ENCODE peak calls at places on chromosomes 4 and X, in five cellular contexts. I is A673, Z is astrocyte, A is fibroblast of lung, P is HepG2. T is an unnamed sample.

GRCh38 chrX:71603618-71604017 is 14.7 kb downstream of the CXCR3 start:
- DNase-seq in I (no peak), Z (no peak), A (peak; percentile 11), P (no peak), T (no peak)

GRCh38 chr4:167578906-167579305 is 344.6 kb upstream of the SPOCK3 start:
- DNase-seq in I (no peak), Z (no peak), A (no peak), P (no peak), T (peak; percentile 11)

GRCh38 chr4:34766935-34767859 is 1477.1 kb downstream of the ARAP2 start:
- DNase-seq in I (no peak), Z (no peak), A (no peak), P (no peak), T (no peak)

GRCh38 chr4:55910140-55910539 is 38.6 kb upstream of the CEP135 start:
- DNase-seq in I (no peak), Z (peak; percentile 26), A (no peak), P (no peak), T (no peak)

GRCh38 chrX:153702350-153703035 is 14.8 kb downstream of the SLC6A8 start:
- DNase-seq in I (no peak), Z (no peak), A (no peak), P (no peak), T (no peak)

GRCh38 chrX:119853449-119853848 is 686 bp upstream of the UPF3B start:
- DNase-seq in I (no peak), Z (no peak), A (no peak), P (no peak), T (peak; percentile 5)

GRCh38 chrX:102840871-102841705 is 96.0 kb upstream of the RAB40AL start:
- DNase-seq in I (peak; percentile 63), Z (no peak), A (peak; percentile 22), P (no peak), T (peak; percentile 33)

GRCh38 chrX:104482757-104483156 is 83.2 kb upstream of the IL1RAPL2 start:
- DNase-seq in I (peak; percentile 3), Z (no peak), A (no peak), P (no peak), T (no peak)

GRCh38 chr4:151218343-151218742 is 58.6 kb upstream of the PRSS48 start:
- DNase-seq in I (no peak), Z (peak; percentile 34), A (peak; percentile 61), P (no peak), T (no peak)

GRCh38 chr4:173139561-173139960 is 29.1 kb upstream of the GALNT7 start:
- DNase-seq in I (no peak), Z (no peak), A (no peak), P (no peak), T (no peak)

GRCh38 chr4:7759221-7759620 is 180.4 kb downstream of the AFAP1 start:
- DNase-seq in I (peak; percentile 80), Z (no peak), A (no peak), P (no peak), T (no peak)

GRCh38 chrX:65948103-65948502 is 91.8 kb downstream of the VSIG4 start:
- DNase-seq in I (no peak), Z (no peak), A (no peak), P (no peak), T (no peak)

GRCh38 chr4:158208931-158209640 is 1.2 kb upstream of the TMEM144 start:
- DNase-seq in I (peak; percentile 21), Z (no peak), A (no peak), P (no peak), T (no peak)

GRCh38 chrX:83529950-83530349 is 21.9 kb downstream of the POU3F4 start:
- DNase-seq in I (no peak), Z (no peak), A (no peak), P (no peak), T (no peak)

GRCh38 chr4:182271731-182272525 is 28.7 kb downstream of the TENM3 start:
- DNase-seq in I (no peak), Z (peak; percentile 88), A (no peak), P (no peak), T (no peak)

GRCh38 chr4:13541176-13541604 is 3.1 kb downstream of the NKX3-2 start:
- DNase-seq in I (no peak), Z (no peak), A (no peak), P (no peak), T (no peak)

GRCh38 chr4:73392936-73393335 is 11.2 kb upstream of the ALB start:
- DNase-seq in I (no peak), Z (no peak), A (no peak), P (no peak), T (no peak)

GRCh38 chr4:46839128-46839527 is 69.9 kb downstream of the COX7B2 start:
- DNase-seq in I (peak; percentile 20), Z (no peak), A (no peak), P (no peak), T (peak; percentile 42)

GRCh38 chrX:8731579-8732395 is at the start of gene ANOS1:
- DNase-seq in I (peak; percentile 19), Z (peak; percentile 47), A (peak; percentile 11), P (no peak), T (peak; percentile 88)

GRCh38 chr4:47824844-47825243 is 13.0 kb downstream of the CORIN start:
- DNase-seq in I (no peak), Z (no peak), A (no peak), P (no peak), T (peak; percentile 23)

GRCh38 chr4:20217951-20218350 is 33.8 kb upstream of the SLIT2 start:
- DNase-seq in I (no peak), Z (no peak), A (no peak), P (no peak), T (no peak)

GRCh38 chrX:15946783-15947550 is 92.4 kb upstream of the AP1S2 start:
- DNase-seq in I (peak; percentile 25), Z (peak; percentile 77), A (peak; percentile 80), P (no peak), T (no peak)

GRCh38 chr4:128287159-128287870 is at the start of gene PGRMC2:
- DNase-seq in I (no peak), Z (peak; percentile 19), A (peak; percentile 34), P (no peak), T (no peak)

GRCh38 chrX:51802917-51803688 is 59.9 kb downstream of the GSPT2 start:
- DNase-seq in I (peak; percentile 65), Z (peak; percentile 60), A (peak; percentile 71), P (peak; percentile 1), T (peak; percentile 57)

GRCh38 chrX:118528089-118528753 is 32.6 kb downstream of the DOCK11 start:
- DNase-seq in I (no peak), Z (no peak), A (no peak), P (no peak), T (no peak)

GRCh38 chr4:180827610-180828009 is 1415.6 kb upstream of the TENM3 start:
- DNase-seq in I (no peak), Z (no peak), A (peak; percentile 52), P (no peak), T (no peak)

GRCh38 chr4:60865238-60865637 is 334.9 kb upstream of the ADGRL3 start:
- DNase-seq in I (no peak), Z (no peak), A (peak; percentile 15), P (no peak), T (peak; percentile 53)

GRCh38 chr4:34861661-34862060 is 1382.7 kb downstream of the ARAP2 start:
- DNase-seq in I (no peak), Z (peak; percentile 5), A (no peak), P (no peak), T (no peak)

GRCh38 chr4:40963912-40964478 is 214.2 kb downstream of the NSUN7 start:
- DNase-seq in I (no peak), Z (peak; percentile 79), A (no peak), P (no peak), T (no peak)

GRCh38 chr4:2469192-2469984 is 482 bp downstream of the RNF4 start:
- DNase-seq in I (peak; percentile 49), Z (no peak), A (peak; percentile 27), P (no peak), T (peak; percentile 60)

GRCh38 chrX:104972737-104973136 is 247.8 kb downstream of the TEX13A start:
- DNase-seq in I (no peak), Z (no peak), A (peak; percentile 0), P (no peak), T (no peak)

GRCh38 chrX:103513067-103513466 is 6.2 kb downstream of the RAB40A start:
- DNase-seq in I (no peak), Z (no peak), A (no peak), P (peak; percentile 70), T (no peak)

GRCh38 chr4:84582988-84583870 is at the start of gene CDS1:
- DNase-seq in I (no peak), Z (no peak), A (no peak), P (no peak), T (peak; percentile 65)

DNA sequence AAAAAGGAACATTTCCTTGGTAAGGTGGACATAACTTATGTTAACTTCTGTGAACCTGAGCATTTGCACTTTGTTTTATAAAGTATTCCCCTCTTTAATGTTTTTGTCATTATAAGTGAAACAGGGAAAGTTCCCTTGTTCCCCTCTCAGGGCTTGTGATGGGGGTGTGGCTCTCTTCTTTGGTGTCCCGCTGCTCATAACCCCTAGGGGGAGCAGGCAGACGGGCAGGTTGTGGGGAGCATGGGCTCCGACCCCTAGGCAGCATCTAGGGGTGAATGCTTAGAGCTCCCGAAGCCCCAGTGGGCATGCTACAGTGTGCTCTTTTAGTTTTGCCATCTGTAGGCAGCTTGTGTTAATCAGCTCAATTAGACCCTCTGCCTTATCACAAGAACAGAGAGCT is 200.4 kb downstream of the DACH2 start:
- DNase-seq in I (no peak), Z (no peak), A (no peak), P (peak; percentile 10), T (peak; percentile 16)
- TF ChIP-seq CTCF in I (no peak), Z (no peak), A (no peak), P (peak; percentile 56), T (peak; percentile 37)

GRCh38 chrX:148501121-148502066 is 977 bp downstream of the AFF2 start:
- DNase-seq in I (no peak), Z (no peak), A (no peak), P (no peak), T (peak; percentile 55)
- TF ChIP-seq EZH2 in I (peak; percentile 21), Z (peak; percentile 48), A (no peak), P (peak; percentile 83), T (no peak)

GRCh38 chrX:133435544-133436124 is 20.3 kb upstream of the GPC4 start:
- DNase-seq in I (no peak), Z (no peak), A (no peak), P (peak; percentile 1), T (peak; percentile 37)

GRCh38 chrX:133440081-133440796 is 24.9 kb upstream of the GPC4 start:
- DNase-seq in I (peak; percentile 31), Z (no peak), A (no peak), P (no peak), T (peak; percentile 87)

GRCh38 chrX:133434197-133434820 is 19.0 kb upstream of the GPC4 start:
- DNase-seq in I (no peak), Z (no peak), A (no peak), P (no peak), T (no peak)

GRCh38 chrX:133437771-133438170 is 22.5 kb upstream of the GPC4 start:
- DNase-seq in I (no peak), Z (no peak), A (no peak), P (no peak), T (no peak)

DNA sequence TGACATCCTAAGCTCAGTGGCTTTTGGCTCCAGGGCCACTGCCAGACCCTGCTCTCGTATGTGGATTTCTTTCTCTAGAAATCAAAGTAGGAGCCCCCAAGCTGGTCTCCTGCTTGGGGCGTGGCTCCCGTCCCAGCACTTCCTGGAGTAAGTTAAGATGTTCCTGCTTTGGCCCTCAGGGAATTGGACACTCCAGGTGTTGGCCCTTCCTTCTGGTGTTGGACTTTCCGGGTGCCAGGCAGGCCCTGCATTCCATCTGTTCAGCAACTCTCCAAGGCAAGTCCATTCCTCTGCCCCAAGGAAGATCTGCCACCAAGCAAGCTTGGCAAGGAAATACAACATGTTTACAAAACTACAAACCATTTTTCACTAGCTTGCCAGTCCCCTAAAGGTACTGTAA is 22.1 kb upstream of the GPC4 start:
- DNase-seq in I (no peak), Z (no peak), A (no peak), P (no peak), T (no peak)
- H3K4me1 ChIP-seq in I (no peaks in the 10 kb centered on the region), Z (no peaks in the 10 kb centered on the region), A (no peaks in the 10 kb centered on the region), P (no peaks in the 10 kb centered on the region), T (peaks cover 30% of the 10 kb centered on the region)

GRCh38 chrX:26651755-26652154 is 435.8 kb downstream of the MAGEB5 start:
- DNase-seq in I (peak; percentile 2), Z (no peak), A (no peak), P (no peak), T (no peak)
- TF ChIP-seq CTCF in I (peak; percentile 41), Z (no peak), A (no peak), P (no peak), T (no peak)